ENCODE peak calls at places on chromosome 5, in nine cellular contexts. R is upper lobe of right lung; K is GM06990; Q is CD8-positive, alpha-beta T cell; Y is pancreas; B is H9; F is adrenal gland; O is PC-9; D is Peyer's patch. T is an unnamed sample. For H3K27me3, the result is how much of the 10 kb centered on the place peaks cover.

GRCh38 chr5:26572486-26572885 is 465.9 kb downstream of the CDH9 start:
- DNase-seq in Q (no peak), Y (no peak), F (no peak), O (no peak), D (no peak), K (no peak), R (no peak), B (no peak), T (no peak)

GRCh38 chr5:134525687-134526482 is 415 bp downstream of the JADE2 start:
- DNase-seq in K (peak), F (peak), B (peak), R (peak), Q (peak), O (peak), Y (peak), D (peak), T (peak)

GRCh38 chr5:169081008-169081724 is 219.8 kb downstream of the SLIT3 start:
- DNase-seq in R (no peak), B (no peak), D (no peak), K (no peak), Q (no peak), O (no peak), Y (no peak), F (peak), T (no peak)

GRCh38 chr5:139458580-139459407 is 3.7 kb downstream of the ECSCR start:
- DNase-seq in K (peak), O (no peak), F (no peak), B (no peak), R (no peak), Y (no peak), Q (peak), D (no peak), T (peak)

GRCh38 chr5:148660346-148660660 is 6.0 kb upstream of the HTR4 start:
- DNase-seq in O (no peak), Q (no peak), K (no peak), F (no peak), D (no peak), Y (no peak), B (no peak), R (no peak), T (no peak)

GRCh38 chr5:1768283-1769000 is 31.2 kb downstream of the MRPL36 start:
- DNase-seq in Y (no peak), K (no peak), O (no peak), B (no peak), Q (no peak), F (no peak), R (no peak), D (no peak), T (no peak)

GRCh38 chr5:54793612-54794436 is 191.6 kb downstream of the ESM1 start:
- DNase-seq in Y (no peak), F (no peak), R (no peak), D (no peak), O (no peak), B (no peak), K (no peak), Q (no peak), T (no peak)

GRCh38 chr5:88659529-88660325 is 223.3 kb downstream of the MEF2C start:
- DNase-seq in B (peak), Y (no peak), F (no peak), K (peak), D (no peak), O (no peak), R (no peak), Q (no peak), T (no peak)

GRCh38 chr5:151085517-151086031 is 4.7 kb upstream of the TNIP1 start:
- DNase-seq in K (no peak), Q (peak), Y (peak), F (peak), R (peak), O (no peak), D (peak), B (no peak), T (no peak)

GRCh38 chr5:139404484-139404840 is 573 bp upstream of the SPATA24 start:
- DNase-seq in F (no peak), R (no peak), Q (no peak), K (no peak), O (no peak), D (no peak), Y (no peak), B (no peak), T (no peak)

GRCh38 chr5:35373196-35373696 is 143.0 kb upstream of the PRLR start:
- DNase-seq in O (no peak), K (no peak), R (no peak), F (no peak), D (no peak), Q (no peak), Y (no peak), B (no peak), T (no peak)

GRCh38 chr5:5637163-5637562 is 214.7 kb downstream of the ICE1 start:
- DNase-seq in R (no peak), Q (no peak), K (no peak), D (no peak), O (no peak), Y (no peak), B (no peak), F (no peak), T (no peak)

GRCh38 chr5:76641514-76642120 is 18.4 kb upstream of the F2RL2 start:
- DNase-seq in D (no peak), Y (peak), Q (peak), K (peak), O (peak), B (peak), R (no peak), F (peak), T (peak)
- TF ChIP-seq CTCF in D (no peak), Y (peak), Q (peak), K (peak), O (peak), B (peak), R (peak), F (peak), T (no peak)

GRCh38 chr5:42994285-42995151 is 45.6 kb downstream of the ANXA2R start:
- DNase-seq in O (no peak), B (peak), Q (peak), R (peak), F (peak), D (peak), K (peak), Y (peak), T (peak)
- H3K27me3 ChIP-seq in O (under half), B (half or more), Q (under half), R (half or more), F (under half), D (under half), K (under half), Y (under half), T (under half)

GRCh38 chr5:22699319-22699718 is 153.8 kb downstream of the CDH12 start:
- DNase-seq in K (no peak), B (no peak), F (no peak), R (no peak), D (no peak), O (no peak), Y (no peak), Q (no peak), T (no peak)
- TF ChIP-seq CTCF in K (no peak), B (peak), F (no peak), R (no peak), D (no peak), O (no peak), Y (no peak), Q (no peak), T (no peak)

GRCh38 chr5:138093036-138093435 is 9.2 kb downstream of the WNT8A start:
- DNase-seq in Y (no peak), B (no peak), D (no peak), K (no peak), R (no peak), Q (no peak), O (no peak), F (no peak), T (no peak)
- H3K27me3 ChIP-seq in Y (under half), B (half or more), D (under half), K (under half), R (under half), Q (under half), O (under half), F (under half), T (under half)

GRCh38 chr5:116032094-116032517 is at the start of gene ARL14EPL:
- DNase-seq in B (no peak), K (peak), D (no peak), R (peak), Y (no peak), Q (peak), F (peak), O (peak), T (peak)
- TF ChIP-seq CTCF in B (peak), K (peak), D (no peak), R (peak), Y (peak), Q (no peak), F (peak), O (peak), T (no peak)